ENCODE peak calls at places on chromosomes 1 and 21, in five cellular contexts. S is mesendoderm, O is NCI-H69, D is iris pigment epithelial cell, M is COR-L47. I is an unnamed sample.

GRCh38 chr1:47635597-47635996 is 197.8 kb downstream of the FOXD2 start:
- DNase-seq in M (no peak), O (no peak), S (no peak), D (peak), I (no peak)

GRCh38 chr1:214439352-214440119 is 111.9 kb downstream of the PTPN14 start:
- DNase-seq in M (peak), S (peak), D (peak), O (peak), I (peak)

GRCh38 chr21:44973598-44973997 is 33.8 kb downstream of the SLX9 start:
- DNase-seq in D (no peak), S (no peak), O (peak), M (no peak), I (no peak)

GRCh38 chr21:33569986-33570385 is 18.5 kb downstream of the DONSON start:
- DNase-seq in M (no peak), O (no peak), D (no peak), S (no peak), I (no peak)

GRCh38 chr21:36419996-36420395 is 34.8 kb downstream of the CHAF1B start:
- DNase-seq in S (peak), D (peak), M (peak), O (peak), I (peak)

GRCh38 chr1:154521695-154522094 is 19.5 kb upstream of the SHE start:
- DNase-seq in O (peak), M (no peak), D (no peak), S (no peak), I (no peak)

GRCh38 chr1:96362623-96363022 is 359.0 kb upstream of the PTBP2 start:
- DNase-seq in M (no peak), D (peak), O (no peak), S (no peak), I (no peak)

GRCh38 chr1:155005076-155005971 is 2.7 kb downstream of the ZBTB7B start:
- DNase-seq in M (peak), O (no peak), S (no peak), D (no peak), I (no peak)

GRCh38 chr21:44780140-44780508 is 21.5 kb downstream of the UBE2G2 start:
- DNase-seq in M (no peak), D (no peak), S (no peak), O (no peak), I (no peak)

GRCh38 chr1:89827330-89827729 is 6.5 kb downstream of the LRRC8D start:
- DNase-seq in S (no peak), D (no peak), M (no peak), O (no peak), I (no peak)

GRCh38 chr1:109397451-109398342 is at the start of gene SORT1:
- DNase-seq in S (peak), O (peak), D (peak), M (peak), I (peak)

GRCh38 chr1:85149805-85150204 is 51.0 kb downstream of the SYDE2 start:
- DNase-seq in M (no peak), O (no peak), S (no peak), D (no peak), I (no peak)

GRCh38 chr1:240734001-240734400 is 122.0 kb upstream of the GREM2 start:
- DNase-seq in D (no peak), M (no peak), O (no peak), S (no peak), I (no peak)

GRCh38 chr1:229855999-229856650 is 210.9 kb upstream of the GALNT2 start:
- DNase-seq in M (no peak), D (no peak), O (peak), S (no peak), I (no peak)

GRCh38 chr1:21517660-21518480 is 8.6 kb downstream of the ALPL start:
- DNase-seq in M (no peak), D (no peak), O (no peak), S (no peak), I (peak)

GRCh38 chr1:234768569-234769283 is 158.7 kb upstream of the IRF2BP2 start:
- DNase-seq in S (no peak), O (no peak), M (no peak), D (no peak), I (no peak)

GRCh38 chr1:161379071-161379470 is 11.4 kb upstream of the CFAP126 start:
- DNase-seq in S (no peak), M (no peak), O (no peak), D (peak), I (no peak)

GRCh38 chr1:12088607-12089006 is 25.5 kb downstream of the TNFRSF8 start:
- DNase-seq in D (no peak), O (no peak), S (no peak), M (no peak), I (no peak)

GRCh38 chr1:212225871-212226302 is 59.3 kb upstream of the PPP2R5A start:
- DNase-seq in D (no peak), O (no peak), M (no peak), S (no peak), I (no peak)

GRCh38 chr1:219114014-219114413 is 59.7 kb upstream of the LYPLAL1 start:
- DNase-seq in O (no peak), M (no peak), S (no peak), D (no peak), I (no peak)

GRCh38 chr1:101697057-101697456 is 299.7 kb downstream of the OLFM3 start:
- DNase-seq in S (no peak), O (peak), M (no peak), D (peak), I (no peak)

GRCh38 chr1:7048395-7048794 is 263.1 kb downstream of the CAMTA1 start:
- DNase-seq in D (no peak), O (peak), M (no peak), S (no peak), I (peak)

GRCh38 chr1:89822999-89823628 is 2.3 kb downstream of the LRRC8D start:
- DNase-seq in M (no peak), D (peak), O (peak), S (no peak), I (no peak)

GRCh38 chr1:154746620-154747299 is 123.3 kb downstream of the KCNN3 start:
- DNase-seq in O (no peak), M (no peak), D (no peak), S (no peak), I (no peak)

GRCh38 chr1:225881081-225882007 is 836 bp downstream of the TMEM63A start:
- DNase-seq in D (no peak), M (no peak), S (peak), O (no peak), I (no peak)

GRCh38 chr1:109559995-109560394 is 11.6 kb downstream of the GNAI3 start:
- DNase-seq in M (no peak), O (no peak), D (no peak), S (no peak), I (no peak)

GRCh38 chr1:22104865-22105437 is 37.9 kb downstream of the WNT4 start:
- DNase-seq in D (no peak), S (no peak), O (no peak), M (no peak), I (no peak)

GRCh38 chr1:5892370-5892769 is 99.9 kb downstream of the NPHP4 start:
- DNase-seq in D (no peak), M (no peak), S (no peak), O (no peak), I (no peak)

GRCh38 chr1:176983786-176984185 is 180.7 kb downstream of the ASTN1 start:
- DNase-seq in D (no peak), O (no peak), S (no peak), M (no peak), I (no peak)

GRCh38 chr1:108082741-108083562 is 117.2 kb downstream of the SLC25A24 start:
- DNase-seq in O (peak), M (no peak), D (no peak), S (peak), I (no peak)

GRCh38 chr1:110674337-110675059 is at the start of gene KCNA3:
- DNase-seq in D (no peak), S (peak), O (peak), M (peak), I (peak)

GRCh38 chr1:27508139-27508665 is 18.2 kb upstream of the WASF2 start:
- DNase-seq in M (no peak), O (peak), S (peak), D (no peak), I (peak)

GRCh38 chr1:24104854-24105253 is 7.1 kb downstream of the MYOM3 start:
- DNase-seq in D (no peak), O (no peak), M (no peak), S (no peak), I (no peak)

GRCh38 chr21:35343046-35343816 is 294.1 kb upstream of the RUNX1 start:
- DNase-seq in O (no peak), D (no peak), S (no peak), M (no peak), I (no peak)

GRCh38 chr1:2074944-2075740 is 24.9 kb downstream of the PRKCZ start:
- DNase-seq in O (no peak), D (no peak), S (peak), M (no peak), I (no peak)

GRCh38 chr1:37845781-37846180 is 13.6 kb downstream of the MTF1 start:
- DNase-seq in O (no peak), S (no peak), D (peak), M (no peak), I (no peak)

GRCh38 chr1:24022611-24023359 is 42.7 kb upstream of the SRSF10 start:
- DNase-seq in S (peak), O (no peak), M (no peak), D (peak), I (no peak)

GRCh38 chr1:53640696-53641065 is 98.3 kb downstream of the GLIS1 start:
- DNase-seq in S (no peak), O (no peak), M (no peak), D (no peak), I (peak)